ENCODE peak calls at places on chromosome 12, in nine cellular contexts. C is H9, Q is ascending aorta, O is mammary epithelial cell, A is Panc1, F is heart left ventricle, R is PC-3, H is A549, S is kidney. M is an unnamed sample.
A peak's percentile ranks its signal among the peaks of the same experiment; 100 is the strongest.

GRCh38 chr12:85138833-85139232 is 102.7 kb downstream of the LRRIQ1 start:
- DNase-seq in H (peak; percentile 14), C (no peak), R (peak; percentile 23), A (no peak), S (no peak), Q (no peak), F (no peak), O (peak; percentile 3), M (no peak)

GRCh38 chr12:62260733-62261683 is 804 bp downstream of the USP15 start:
- DNase-seq in S (no peak), Q (no peak), R (peak; percentile 44), A (peak; percentile 8), H (peak; percentile 37), C (no peak), F (peak; percentile 42), O (peak; percentile 68), M (peak; percentile 29)

GRCh38 chr12:125996438-125996837 is 931.2 kb downstream of the AACS start:
- DNase-seq in R (no peak), A (no peak), C (no peak), O (no peak), S (no peak), H (no peak), F (no peak), Q (no peak), M (no peak)

GRCh38 chr12:129870796-129871195 is 33.0 kb downstream of the TMEM132D start:
- DNase-seq in C (no peak), A (no peak), F (no peak), Q (no peak), S (no peak), O (no peak), R (no peak), H (no peak), M (no peak)

GRCh38 chr12:54352022-54352531 is 12.2 kb downstream of the GPR84 start:
- DNase-seq in R (no peak), O (no peak), H (no peak), F (peak; percentile 81), C (peak; percentile 81), A (no peak), S (peak; percentile 89), Q (peak; percentile 76), M (peak; percentile 88)

GRCh38 chr12:121796855-121797751 is 3.6 kb upstream of the RHOF start:
- DNase-seq in C (peak; percentile 98), A (no peak), F (peak; percentile 98), Q (peak; percentile 99), S (peak; percentile 99), H (peak; percentile 96), O (peak; percentile 76), R (peak; percentile 97), M (peak; percentile 94)

GRCh38 chr12:19299765-19300164 is 139.5 kb upstream of the AEBP2 start:
- DNase-seq in C (no peak), Q (no peak), H (no peak), A (no peak), S (no peak), R (peak; percentile 88), F (no peak), O (peak; percentile 86), M (no peak)

GRCh38 chr12:70661762-70662161 is 24.5 kb upstream of the PTPRB start:
- DNase-seq in O (peak; percentile 88), Q (no peak), R (peak; percentile 43), A (no peak), C (no peak), F (no peak), H (no peak), S (no peak), M (no peak)

GRCh38 chr12:109387425-109388166 is 39.9 kb downstream of the MYO1H start:
- DNase-seq in C (peak; percentile 40), Q (no peak), H (peak; percentile 68), R (peak; percentile 61), O (peak; percentile 3), S (no peak), F (no peak), A (no peak), M (peak; percentile 38)

GRCh38 chr12:38154096-38155019 is 162.2 kb upstream of the ALG10B start:
- DNase-seq in H (no peak), R (no peak), A (no peak), O (no peak), S (peak; percentile 70), F (no peak), Q (no peak), C (no peak), M (no peak)

GRCh38 chr12:38155020-38155395 is 161.6 kb upstream of the ALG10B start:
- DNase-seq in F (no peak), C (no peak), R (no peak), O (no peak), Q (no peak), S (no peak), H (no peak), A (no peak), M (no peak)

GRCh38 chr12:38152816-38153736 is 163.5 kb upstream of the ALG10B start:
- DNase-seq in F (no peak), R (no peak), A (no peak), H (no peak), C (no peak), O (no peak), Q (no peak), S (peak; percentile 66), M (no peak)

GRCh38 chr12:38151991-38152700 is 164.4 kb upstream of the ALG10B start:
- DNase-seq in S (no peak), A (no peak), C (no peak), R (no peak), Q (no peak), O (no peak), F (no peak), H (no peak), M (no peak)

GRCh38 chr12:38153737-38154061 is 162.9 kb upstream of the ALG10B start:
- DNase-seq in Q (no peak), R (no peak), S (no peak), C (no peak), O (no peak), A (no peak), H (no peak), F (no peak), M (no peak)
- H3K9me3 ChIP-seq in Q (no peaks in the 10 kb centered on the region), R (no peaks in the 10 kb centered on the region), S (no peaks in the 10 kb centered on the region), C (peaks cover 99% of the 10 kb centered on the region), O (no peaks in the 10 kb centered on the region), A (no peaks in the 10 kb centered on the region), H (peaks cover 4% of the 10 kb centered on the region), F (no peaks in the 10 kb centered on the region), M (no peaks in the 10 kb centered on the region)

DNA sequence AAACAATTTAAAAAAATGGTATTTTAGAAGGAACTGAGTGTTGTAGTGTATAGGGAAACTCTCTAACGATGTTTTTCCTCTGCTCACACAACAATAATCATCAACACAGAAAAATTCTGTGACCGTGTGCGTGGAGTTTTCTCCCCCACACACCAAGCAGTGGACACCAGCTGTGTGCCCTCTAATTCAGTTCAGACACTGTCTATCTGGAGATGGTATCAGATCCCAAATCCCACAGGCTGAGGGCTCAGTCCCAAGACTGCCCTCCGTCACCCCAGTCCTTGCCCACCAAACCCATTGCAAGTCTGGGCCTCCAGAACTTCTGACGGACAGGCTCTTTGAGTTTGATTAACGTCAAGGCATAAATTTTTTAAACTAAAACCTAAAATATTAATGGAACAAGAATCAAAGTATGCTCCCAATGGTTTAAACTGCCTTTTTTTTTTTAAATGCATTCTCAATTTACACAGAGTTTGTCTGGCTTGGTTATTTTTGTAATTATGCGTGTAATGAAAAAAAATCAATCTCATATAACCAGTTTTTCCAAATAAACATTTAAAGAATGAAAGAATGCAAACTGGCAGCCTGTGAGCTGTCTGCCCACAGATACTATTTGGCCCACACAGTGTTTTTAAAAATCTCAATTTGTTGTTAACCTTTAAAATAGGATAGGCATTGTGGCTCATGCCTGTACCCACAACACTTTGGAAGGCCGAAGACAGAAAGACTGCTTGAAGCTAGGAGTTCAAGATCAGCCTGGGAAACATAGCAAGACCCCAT is 19.2 kb downstream of the BLTP3B start:
- DNase-seq in Q (no peak), S (no peak), A (no peak), R (no peak), H (no peak), F (no peak), O (no peak), C (no peak), M (no peak)
- H3K27ac ChIP-seq in Q (peak overlapping the region; percentile 9), S (no peak overlapping the region), A (no peak overlapping the region), R (no peak overlapping the region), H (no peak overlapping the region), F (no peak overlapping the region), O (no peak overlapping the region), C (no peak overlapping the region), M (no peak overlapping the region)

DNA sequence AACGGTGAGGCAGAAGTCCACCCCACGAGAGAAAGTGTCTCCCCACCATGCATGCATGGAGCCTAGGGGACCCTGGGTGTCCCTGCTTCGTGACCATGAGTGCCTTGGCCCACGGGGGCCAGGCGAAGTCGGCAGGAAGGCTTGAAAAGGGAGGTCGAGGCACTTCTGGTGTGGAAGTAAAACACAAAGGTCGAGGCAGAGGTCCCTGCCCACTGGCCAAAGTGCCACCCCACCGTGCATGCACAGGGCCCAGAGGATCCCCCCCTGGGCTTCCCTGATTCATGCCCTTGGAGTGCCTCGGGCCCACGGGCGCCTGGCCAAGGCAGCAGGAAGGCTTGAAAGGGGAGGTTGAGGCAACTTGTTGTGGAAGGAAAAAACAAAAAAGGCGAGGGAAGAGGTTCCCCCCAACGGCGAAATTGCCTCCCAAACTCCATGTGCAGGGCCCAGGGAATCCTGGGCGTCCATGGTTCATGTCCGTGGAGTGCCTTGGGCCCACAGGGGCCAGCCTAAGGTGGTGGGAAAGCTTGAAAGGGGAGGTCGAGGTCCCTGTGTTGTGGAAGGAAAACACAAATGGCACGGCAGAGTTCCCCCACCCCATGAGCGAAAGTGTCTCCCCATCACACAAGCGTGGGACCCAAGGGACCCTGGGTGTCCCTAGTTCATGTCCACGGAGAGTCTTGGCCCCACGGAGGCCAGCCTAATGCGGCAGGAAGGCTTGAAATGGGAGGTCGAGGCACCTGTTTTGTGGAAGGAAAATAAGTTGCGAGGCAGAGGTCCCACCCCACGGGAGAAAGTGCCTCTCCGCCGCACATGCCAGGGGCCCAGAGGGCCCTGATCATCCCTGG is 372.1 kb downstream of the ALG10 start:
- DNase-seq in C (peak; percentile 7), S (peak; percentile 35), Q (peak; percentile 43), F (peak; percentile 16), O (no peak), R (no peak), A (no peak), H (no peak), M (peak; percentile 1)
- H3K9me3 ChIP-seq in C (peaks cover 97% of the 10 kb centered on the region), S (no peaks in the 10 kb centered on the region), Q (peaks cover 5% of the 10 kb centered on the region), F (peaks cover 20% of the 10 kb centered on the region), O (peaks cover 64% of the 10 kb centered on the region), R (no peaks in the 10 kb centered on the region), A (no peaks in the 10 kb centered on the region), H (no peaks in the 10 kb centered on the region), M (peaks cover 2% of the 10 kb centered on the region)

GRCh38 chr12:2256915-2257314 is 204.1 kb downstream of the CACNA1C start:
- DNase-seq in F (no peak), A (no peak), S (no peak), O (no peak), R (no peak), Q (no peak), C (no peak), H (no peak), M (no peak)
- H3K27ac ChIP-seq in F (no peak overlapping the region), A (no peak overlapping the region), S (no peak overlapping the region), O (no peak overlapping the region), R (no peak overlapping the region), Q (no peak overlapping the region), C (no peak overlapping the region), H (no peak overlapping the region), M (no peak overlapping the region)

DNA sequence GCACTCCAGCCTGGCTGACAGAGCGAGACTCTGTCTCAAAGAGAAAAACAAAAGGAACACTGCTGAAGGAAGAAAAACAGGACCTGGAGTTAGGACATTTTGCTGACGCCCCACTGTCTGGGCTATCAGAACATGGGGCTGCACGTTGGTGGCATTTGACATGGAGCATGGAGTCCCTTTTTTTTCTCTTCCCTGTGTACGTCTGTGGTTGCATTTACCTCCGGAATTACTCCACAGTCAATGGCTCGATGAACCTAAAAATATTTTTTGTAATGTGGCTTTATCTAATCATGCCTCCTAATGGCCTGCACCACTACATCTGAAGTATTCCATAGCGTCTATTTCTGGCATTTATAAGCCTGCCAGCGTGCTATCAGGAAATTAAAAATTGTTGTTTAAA is 30.7 kb downstream of the TESC start:
- DNase-seq in O (no peak), S (no peak), Q (no peak), H (no peak), F (no peak), A (no peak), R (no peak), C (no peak), M (no peak)
- H3K9me3 ChIP-seq in O (no peaks in the 10 kb centered on the region), S (no peaks in the 10 kb centered on the region), Q (no peaks in the 10 kb centered on the region), H (no peaks in the 10 kb centered on the region), F (no peaks in the 10 kb centered on the region), A (no peaks in the 10 kb centered on the region), R (no peaks in the 10 kb centered on the region), C (no peaks in the 10 kb centered on the region), M (no peaks in the 10 kb centered on the region)

M was measured in WERI-Rb-1.